ENCODE peak calls at places on chromosomes 1 and 21, in seven cellular contexts. E, C, Q, V, K, N and J are unnamed samples.

GRCh38 chr1:108121361-108122143 is 78.6 kb downstream of the SLC25A24 start:
- DNase-seq in Q (peak; percentile 88), N (no peak), C (peak; percentile 77), K (peak; percentile 66), E (peak; percentile 41), V (no peak), J (peak; percentile 65)

GRCh38 chr1:40078512-40079333 is 18.3 kb downstream of the PPT1 start:
- DNase-seq in E (peak; percentile 44), N (no peak), C (no peak), Q (peak; percentile 47), K (no peak), V (peak; percentile 64), J (no peak)

GRCh38 chr1:26387447-26387846 is 14.9 kb upstream of the ZNF683 start:
- DNase-seq in E (no peak), N (no peak), V (no peak), C (no peak), K (no peak), Q (no peak), J (no peak)

GRCh38 chr1:113253187-113253966 is 136.9 kb upstream of the MAGI3 start:
- DNase-seq in E (peak; percentile 8), C (no peak), V (peak; percentile 57), K (no peak), Q (peak; percentile 30), N (no peak), J (no peak)

GRCh38 chr1:231315887-231316286 is 21.8 kb downstream of the EXOC8 start:
- DNase-seq in V (peak; percentile 30), K (no peak), N (no peak), Q (no peak), C (peak; percentile 83), E (peak; percentile 9), J (peak; percentile 73)

GRCh38 chr1:203122159-203122558 is 5.4 kb upstream of the ADORA1 start:
- DNase-seq in K (no peak), C (no peak), V (no peak), N (no peak), Q (peak; percentile 30), E (no peak), J (no peak)

GRCh38 chr1:226551299-226551698 is 2.7 kb downstream of the STUM start:
- DNase-seq in K (no peak), V (peak; percentile 95), C (no peak), E (no peak), Q (no peak), N (peak; percentile 38), J (peak; percentile 30)

GRCh38 chr1:113401067-113401466 is 10.8 kb downstream of the MAGI3 start:
- DNase-seq in Q (no peak), C (no peak), N (no peak), E (no peak), K (no peak), V (no peak), J (no peak)

GRCh38 chr1:215636258-215636965 is 69.3 kb downstream of the KCTD3 start:
- DNase-seq in C (no peak), K (no peak), E (no peak), N (no peak), Q (peak; percentile 79), V (peak; percentile 48), J (no peak)

GRCh38 chr1:153380711-153381110 is 5.3 kb upstream of the S100A12 start:
- DNase-seq in V (no peak), K (no peak), N (no peak), C (no peak), E (no peak), Q (no peak), J (no peak)

GRCh38 chr1:54885863-54886723 is 902 bp downstream of the DHCR24 start:
- DNase-seq in V (peak; percentile 84), Q (peak; percentile 80), N (no peak), E (peak; percentile 6), K (no peak), C (no peak), J (no peak)

GRCh38 chr1:47755368-47755990 is 241.7 kb downstream of the TRABD2B start:
- DNase-seq in E (no peak), V (peak; percentile 81), K (no peak), Q (no peak), N (no peak), C (peak; percentile 85), J (peak; percentile 42)

GRCh38 chr1:61921435-61921834 is 179.2 kb downstream of the PATJ start:
- DNase-seq in C (no peak), V (no peak), N (no peak), Q (no peak), K (no peak), E (no peak), J (no peak)

GRCh38 chr21:46597896-46598343 is 7.0 kb downstream of the S100B start:
- DNase-seq in Q (no peak), V (no peak), E (no peak), N (no peak), K (no peak), C (no peak), J (no peak)
- H3K27ac ChIP-seq in Q (no peak overlapping the region), V (no peak overlapping the region), E (no peak overlapping the region), N (no peak overlapping the region), K (no peak overlapping the region), C (no peak overlapping the region), J (no peak overlapping the region)

GRCh38 chr1:43705982-43706597 is 1.2 kb upstream of the ST3GAL3 start:
- DNase-seq in N (no peak), C (no peak), V (no peak), Q (peak; percentile 82), E (no peak), K (no peak), J (no peak)
- H3K27ac ChIP-seq in N (peak overlapping the region; percentile 21), C (no peak overlapping the region), V (no peak overlapping the region), Q (peak overlapping the region; percentile 88), E (no peak overlapping the region), K (no peak overlapping the region), J (no peak overlapping the region)

DNA sequence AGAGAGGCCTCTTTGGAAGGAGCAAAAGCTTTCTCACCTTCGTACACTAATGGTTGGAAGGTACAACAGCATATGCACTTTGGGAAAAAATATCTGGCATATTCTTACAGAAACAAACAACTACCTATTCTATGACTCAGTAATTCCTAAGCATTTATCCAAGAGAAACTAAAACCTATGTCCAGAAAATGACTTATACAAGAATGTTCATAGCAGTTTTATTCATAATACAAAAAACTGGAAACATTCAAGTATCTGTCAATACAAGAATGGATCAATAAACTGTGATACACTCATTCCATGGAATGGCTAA is 8.2 kb downstream of the NBPF1 start:
- DNase-seq in C (no peak), N (no peak), K (no peak), E (no peak), V (no peak), Q (no peak), J (no peak)
- H3K27ac ChIP-seq in C (no peak overlapping the region), N (no peak overlapping the region), K (no peak overlapping the region), E (no peak overlapping the region), V (no peak overlapping the region), Q (no peak overlapping the region), J (no peak overlapping the region)

GRCh38 chr1:247378334-247379073 is 37.5 kb upstream of the NLRP3 start:
- DNase-seq in N (no peak), K (no peak), Q (no peak), V (no peak), E (no peak), C (no peak), J (no peak)

GRCh38 chr1:247375747-247376146 is 40.2 kb upstream of the NLRP3 start:
- DNase-seq in C (no peak), N (no peak), Q (no peak), K (no peak), V (no peak), E (no peak), J (no peak)

GRCh38 chr1:247373721-247374141 is 42.1 kb upstream of the ZNF496 start:
- DNase-seq in E (peak; percentile 54), V (peak; percentile 61), N (peak; percentile 48), Q (peak; percentile 84), C (peak; percentile 80), K (peak; percentile 68), J (no peak)

GRCh38 chr1:247371801-247372259 is 40.2 kb upstream of the ZNF496 start:
- DNase-seq in N (no peak), Q (no peak), K (no peak), C (no peak), V (no peak), E (no peak), J (no peak)

DNA sequence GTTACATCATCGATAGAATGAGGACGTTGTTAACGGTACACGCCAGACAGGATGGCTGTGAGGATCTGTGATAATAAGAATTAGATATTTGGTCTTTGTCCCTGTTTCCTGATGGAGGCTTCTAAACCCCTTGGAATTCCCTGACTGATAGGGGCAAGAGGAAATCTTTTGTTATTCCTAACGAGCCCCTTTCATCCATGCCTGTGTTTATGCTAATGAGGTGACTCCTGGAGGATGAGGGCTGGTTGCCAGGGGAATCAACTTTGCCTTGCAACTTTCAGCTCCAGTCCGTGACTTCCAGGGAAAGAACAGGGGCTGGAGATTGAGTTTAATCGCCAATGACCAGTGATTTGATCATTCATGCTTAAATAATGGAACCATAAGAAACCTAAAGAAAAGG is 39.3 kb upstream of the NLRP3 start:
- DNase-seq in Q (no peak), N (no peak), V (no peak), C (no peak), K (no peak), E (no peak), J (no peak)
- H3K27ac ChIP-seq in Q (no peak overlapping the region), N (no peak overlapping the region), V (no peak overlapping the region), C (no peak overlapping the region), K (no peak overlapping the region), E (no peak overlapping the region), J (no peak overlapping the region)

GRCh38 chr21:45361033-45361997 is 43.6 kb upstream of the COL18A1 start:
- DNase-seq in N (no peak), V (no peak), C (peak; percentile 63), E (no peak), Q (no peak), K (peak; percentile 54), J (no peak)
- H3K27ac ChIP-seq in N (peak overlapping the region; percentile 97), V (no peak overlapping the region), C (no peak overlapping the region), E (no peak overlapping the region), Q (no peak overlapping the region), K (no peak overlapping the region), J (no peak overlapping the region)